ENCODE peak calls at places on chromosomes 5 and 9, in five cellular contexts. One of them, this sample, is unnamed.

GRCh38 chr9:107597743-107598217 is 108.2 kb upstream of the KLF4 start:
- DNase-seq in neural progenitor cell: no peak
- DNase-seq in coronary artery: no peak
- DNase-seq in tibial nerve: no peak
- DNase-seq in CD8-positive, alpha-beta memory T cell: no peak
- DNase-seq in this sample: no peak

GRCh38 chr9:121670447-121670846 is 19.0 kb downstream of the DAB2IP start:
- DNase-seq in coronary artery: no peak
- DNase-seq in CD8-positive, alpha-beta memory T cell: no peak
- DNase-seq in tibial nerve: no peak
- DNase-seq in neural progenitor cell: no peak
- DNase-seq in this sample: no peak

GRCh38 chr9:131042666-131043065 is 33.7 kb downstream of the LAMC3 start:
- DNase-seq in neural progenitor cell: no peak
- DNase-seq in CD8-positive, alpha-beta memory T cell: no peak
- DNase-seq in coronary artery: no peak
- DNase-seq in tibial nerve: no peak
- DNase-seq in this sample: no peak

GRCh38 chr9:107239474-107239873 is 43.6 kb upstream of the RAD23B start:
- DNase-seq in CD8-positive, alpha-beta memory T cell: no peak
- DNase-seq in tibial nerve: no peak
- DNase-seq in coronary artery: no peak
- DNase-seq in neural progenitor cell: peak
- DNase-seq in this sample: peak

GRCh38 chr9:84322830-84323229 is 17.7 kb downstream of the SLC28A3 start:
- DNase-seq in tibial nerve: no peak
- DNase-seq in neural progenitor cell: no peak
- DNase-seq in CD8-positive, alpha-beta memory T cell: no peak
- DNase-seq in coronary artery: no peak
- DNase-seq in this sample: no peak

GRCh38 chr5:112316731-112317130 is 102.3 kb downstream of the EPB41L4A start:
- DNase-seq in neural progenitor cell: no peak
- DNase-seq in tibial nerve: no peak
- DNase-seq in CD8-positive, alpha-beta memory T cell: no peak
- DNase-seq in coronary artery: no peak
- DNase-seq in this sample: no peak

GRCh38 chr5:132417010-132417439 is 47.5 kb downstream of the SLC22A5 start:
- DNase-seq in CD8-positive, alpha-beta memory T cell: no peak
- DNase-seq in tibial nerve: no peak
- DNase-seq in coronary artery: no peak
- DNase-seq in neural progenitor cell: no peak
- DNase-seq in this sample: no peak

GRCh38 chr5:98570010-98570409 is 203.5 kb upstream of the RGMB start:
- DNase-seq in tibial nerve: no peak
- DNase-seq in neural progenitor cell: no peak
- DNase-seq in coronary artery: no peak
- DNase-seq in CD8-positive, alpha-beta memory T cell: no peak
- DNase-seq in this sample: no peak

GRCh38 chr9:134966697-134967546 is 49.2 kb upstream of the FCN1 start:
- DNase-seq in neural progenitor cell: no peak
- DNase-seq in coronary artery: no peak
- DNase-seq in tibial nerve: no peak
- DNase-seq in CD8-positive, alpha-beta memory T cell: no peak
- DNase-seq in this sample: no peak

GRCh38 chr9:136085815-136086212 is 9.3 kb downstream of the NACC2 start:
- DNase-seq in neural progenitor cell: no peak
- DNase-seq in coronary artery: peak
- DNase-seq in CD8-positive, alpha-beta memory T cell: peak
- DNase-seq in tibial nerve: no peak
- DNase-seq in this sample: no peak

GRCh38 chr9:125372441-125373226 is 111.0 kb downstream of the GAPVD1 start:
- DNase-seq in coronary artery: no peak
- DNase-seq in neural progenitor cell: no peak
- DNase-seq in CD8-positive, alpha-beta memory T cell: no peak
- DNase-seq in tibial nerve: no peak
- DNase-seq in this sample: no peak

GRCh38 chr9:125376261-125377226 is 114.9 kb downstream of the GAPVD1 start:
- DNase-seq in tibial nerve: no peak
- DNase-seq in CD8-positive, alpha-beta memory T cell: no peak
- DNase-seq in coronary artery: no peak
- DNase-seq in neural progenitor cell: no peak
- DNase-seq in this sample: peak

GRCh38 chr9:125375820-125376219 is 114.2 kb downstream of the GAPVD1 start:
- DNase-seq in neural progenitor cell: no peak
- DNase-seq in coronary artery: no peak
- DNase-seq in tibial nerve: no peak
- DNase-seq in CD8-positive, alpha-beta memory T cell: no peak
- DNase-seq in this sample: no peak

GRCh38 chr9:125377584-125378250 is 116.1 kb downstream of the GAPVD1 start:
- DNase-seq in CD8-positive, alpha-beta memory T cell: no peak
- DNase-seq in tibial nerve: no peak
- DNase-seq in coronary artery: no peak
- DNase-seq in neural progenitor cell: no peak
- DNase-seq in this sample: no peak

GRCh38 chr9:125374443-125375309 is 113.0 kb downstream of the GAPVD1 start:
- DNase-seq in CD8-positive, alpha-beta memory T cell: peak
- DNase-seq in tibial nerve: no peak
- DNase-seq in neural progenitor cell: peak
- DNase-seq in coronary artery: peak
- DNase-seq in this sample: peak
- H3K4me3 ChIP-seq in CD8-positive, alpha-beta memory T cell: no peak
- H3K4me3 ChIP-seq in tibial nerve: no peak
- H3K4me3 ChIP-seq in neural progenitor cell: peak
- H3K4me3 ChIP-seq in coronary artery: peak
- H3K4me3 ChIP-seq in this sample: peak

DNA sequence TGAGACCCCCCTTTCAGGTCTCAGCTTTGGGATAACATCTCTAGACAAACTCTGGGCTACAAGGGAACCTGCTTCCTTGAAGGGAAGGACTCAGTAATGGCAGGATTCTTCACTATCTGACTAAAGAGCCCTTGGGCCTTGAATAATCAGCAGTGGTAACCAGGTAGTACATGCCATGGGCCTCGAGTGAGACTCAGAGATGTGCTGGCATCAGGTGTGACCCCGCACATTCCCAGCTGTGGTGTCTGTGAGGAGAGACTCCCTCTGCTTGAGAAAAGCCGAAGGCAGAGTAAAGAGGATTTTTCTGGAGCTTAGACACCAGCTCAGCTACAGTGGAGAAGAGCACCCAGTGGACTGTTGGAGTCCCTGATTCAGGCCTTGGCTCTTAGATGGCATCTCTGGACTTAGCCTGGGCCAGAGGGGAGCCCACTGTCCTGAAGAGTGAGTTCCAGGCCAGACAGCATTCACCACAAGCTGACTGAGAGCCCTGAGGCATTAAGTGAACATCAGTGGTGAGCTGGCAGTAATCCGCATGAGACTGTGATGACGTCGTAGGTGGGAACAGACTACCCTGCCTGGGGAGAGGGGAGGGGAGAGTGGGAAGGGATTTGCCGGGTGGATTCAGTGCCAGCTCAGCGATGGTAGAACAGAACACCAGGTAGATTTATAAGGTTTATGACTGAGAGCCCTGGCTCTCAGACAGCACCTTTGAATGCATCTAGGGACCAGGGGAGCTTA is 5.3 kb upstream of the ZNF782 start:
- DNase-seq in coronary artery: no peak
- DNase-seq in neural progenitor cell: peak
- DNase-seq in tibial nerve: no peak
- DNase-seq in CD8-positive, alpha-beta memory T cell: no peak
- DNase-seq in this sample: peak
- H3K4me3 ChIP-seq in coronary artery: no peak
- H3K4me3 ChIP-seq in neural progenitor cell: no peak
- H3K4me3 ChIP-seq in tibial nerve: no peak
- H3K4me3 ChIP-seq in CD8-positive, alpha-beta memory T cell: no peak
- H3K4me3 ChIP-seq in this sample: no peak

GRCh38 chr5:179526978-179527377 is 23.4 kb upstream of the RUFY1 start:
- DNase-seq in coronary artery: no peak
- DNase-seq in tibial nerve: no peak
- DNase-seq in CD8-positive, alpha-beta memory T cell: no peak
- DNase-seq in neural progenitor cell: no peak
- DNase-seq in this sample: no peak

GRCh38 chr5:179534431-179534830 is 15.9 kb upstream of the RUFY1 start:
- DNase-seq in CD8-positive, alpha-beta memory T cell: no peak
- DNase-seq in neural progenitor cell: no peak
- DNase-seq in coronary artery: no peak
- DNase-seq in tibial nerve: no peak
- DNase-seq in this sample: no peak

GRCh38 chr5:179533907-179534306 is 16.4 kb upstream of the RUFY1 start:
- DNase-seq in CD8-positive, alpha-beta memory T cell: no peak
- DNase-seq in neural progenitor cell: no peak
- DNase-seq in tibial nerve: no peak
- DNase-seq in coronary artery: no peak
- DNase-seq in this sample: no peak

GRCh38 chr5:179533024-179533423 is 17.3 kb upstream of the RUFY1 start:
- DNase-seq in neural progenitor cell: no peak
- DNase-seq in tibial nerve: no peak
- DNase-seq in coronary artery: no peak
- DNase-seq in CD8-positive, alpha-beta memory T cell: no peak
- DNase-seq in this sample: no peak

GRCh38 chr5:179530069-179530998 is 20.0 kb upstream of the RUFY1 start:
- DNase-seq in tibial nerve: no peak
- DNase-seq in CD8-positive, alpha-beta memory T cell: peak
- DNase-seq in coronary artery: no peak
- DNase-seq in neural progenitor cell: peak
- DNase-seq in this sample: no peak
- H3K4me3 ChIP-seq in tibial nerve: peak
- H3K4me3 ChIP-seq in CD8-positive, alpha-beta memory T cell: peak
- H3K4me3 ChIP-seq in coronary artery: peak
- H3K4me3 ChIP-seq in neural progenitor cell: peak
- H3K4me3 ChIP-seq in this sample: no peak

GRCh38 chr5:2738156-2738699 is 13.2 kb downstream of the IRX2 start:
- DNase-seq in coronary artery: peak
- DNase-seq in CD8-positive, alpha-beta memory T cell: no peak
- DNase-seq in tibial nerve: no peak
- DNase-seq in neural progenitor cell: no peak
- DNase-seq in this sample: no peak

GRCh38 chr5:2740051-2740848 is 11.2 kb downstream of the IRX2 start:
- DNase-seq in CD8-positive, alpha-beta memory T cell: no peak
- DNase-seq in coronary artery: peak
- DNase-seq in neural progenitor cell: peak
- DNase-seq in tibial nerve: no peak
- DNase-seq in this sample: no peak

GRCh38 chr5:2739360-2740050 is 12.0 kb downstream of the IRX2 start:
- DNase-seq in coronary artery: peak
- DNase-seq in CD8-positive, alpha-beta memory T cell: no peak
- DNase-seq in neural progenitor cell: peak
- DNase-seq in tibial nerve: no peak
- DNase-seq in this sample: no peak

GRCh38 chr5:2737273-2738155 is 14.0 kb downstream of the IRX2 start:
- DNase-seq in coronary artery: peak
- DNase-seq in CD8-positive, alpha-beta memory T cell: no peak
- DNase-seq in tibial nerve: no peak
- DNase-seq in neural progenitor cell: no peak
- DNase-seq in this sample: no peak

GRCh38 chr5:2738700-2739359 is 12.6 kb downstream of the IRX2 start:
- DNase-seq in coronary artery: peak
- DNase-seq in tibial nerve: no peak
- DNase-seq in neural progenitor cell: no peak
- DNase-seq in CD8-positive, alpha-beta memory T cell: no peak
- DNase-seq in this sample: no peak
- H3K4me3 ChIP-seq in coronary artery: peak
- H3K4me3 ChIP-seq in tibial nerve: no peak
- H3K4me3 ChIP-seq in neural progenitor cell: peak
- H3K4me3 ChIP-seq in CD8-positive, alpha-beta memory T cell: no peak
- H3K4me3 ChIP-seq in this sample: no peak

GRCh38 chr5:73451218-73452130 is 2.9 kb upstream of the FOXD1 start:
- DNase-seq in tibial nerve: peak
- DNase-seq in coronary artery: no peak
- DNase-seq in CD8-positive, alpha-beta memory T cell: peak
- DNase-seq in neural progenitor cell: peak
- DNase-seq in this sample: peak
- H3K4me3 ChIP-seq in tibial nerve: peak
- H3K4me3 ChIP-seq in coronary artery: peak
- H3K4me3 ChIP-seq in CD8-positive, alpha-beta memory T cell: no peak
- H3K4me3 ChIP-seq in neural progenitor cell: peak
- H3K4me3 ChIP-seq in this sample: peak

DNA sequence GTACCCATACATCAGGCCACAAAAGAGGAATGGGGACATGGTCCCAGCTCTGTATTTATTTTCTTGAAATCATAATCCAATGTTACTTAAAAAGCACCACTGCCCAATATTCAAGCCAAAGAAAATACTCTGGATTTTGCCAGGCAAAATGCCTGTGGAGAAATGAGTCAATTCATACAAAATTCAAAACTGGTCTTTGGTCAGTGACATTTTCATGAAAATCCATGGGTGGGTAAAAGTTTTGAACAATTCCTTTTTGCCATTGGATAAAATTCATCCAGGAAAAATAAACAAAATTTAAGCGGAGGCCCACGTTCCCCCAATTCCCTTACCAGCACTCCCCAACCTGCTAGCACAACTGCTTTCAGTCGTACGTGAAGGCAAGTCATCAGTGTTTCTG is 186.2 kb downstream of the GLIS3 start:
- DNase-seq in tibial nerve: no peak
- DNase-seq in CD8-positive, alpha-beta memory T cell: no peak
- DNase-seq in coronary artery: no peak
- DNase-seq in neural progenitor cell: no peak
- DNase-seq in this sample: no peak
- H3K4me3 ChIP-seq in tibial nerve: no peak
- H3K4me3 ChIP-seq in CD8-positive, alpha-beta memory T cell: no peak
- H3K4me3 ChIP-seq in coronary artery: peak
- H3K4me3 ChIP-seq in neural progenitor cell: no peak
- H3K4me3 ChIP-seq in this sample: no peak

GRCh38 chr9:15618540-15619331 is 65.9 kb downstream of the CCDC171 start:
- DNase-seq in tibial nerve: no peak
- DNase-seq in CD8-positive, alpha-beta memory T cell: no peak
- DNase-seq in coronary artery: no peak
- DNase-seq in neural progenitor cell: no peak
- DNase-seq in this sample: no peak
- H3K4me3 ChIP-seq in tibial nerve: no peak
- H3K4me3 ChIP-seq in CD8-positive, alpha-beta memory T cell: no peak
- H3K4me3 ChIP-seq in coronary artery: no peak
- H3K4me3 ChIP-seq in neural progenitor cell: no peak
- H3K4me3 ChIP-seq in this sample: no peak

This sample was measured in SJCRH30.